ENCODE peak calls at places on chromosomes 16 and 17, in four cellular contexts. U is mucosa of gallbladder, D is iPS DF 6.9, N is GM04503. P is an unnamed sample.

GRCh38 chr17:10271004-10271620 is 72.7 kb upstream of the GAS7 start:
- DNase-seq in U (no peak), D (no peak), N (peak), P (no peak)

GRCh38 chr17:41065829-41066624 is at the start of gene KRTAP2-4:
- DNase-seq in U (no peak), D (no peak), N (peak), P (no peak)

GRCh38 chr17:62848334-62848733 is 40.2 kb upstream of the MARCHF10 start:
- DNase-seq in U (no peak), D (no peak), N (no peak), P (no peak)

GRCh38 chr16:678858-679807 is 1.1 kb upstream of the STUB1 start:
- DNase-seq in U (peak), D (no peak), N (no peak), P (no peak)

GRCh38 chr16:69179255-69180010 is 7.5 kb upstream of the SNTB2 start:
- DNase-seq in U (peak), D (no peak), N (peak), P (no peak)

GRCh38 chr16:17101646-17102045 is 369.1 kb downstream of the XYLT1 start:
- DNase-seq in U (no peak), D (no peak), N (no peak), P (no peak)

GRCh38 chr16:12141073-12141472 is 164.5 kb downstream of the SNX29 start:
- DNase-seq in U (no peak), D (no peak), N (no peak), P (no peak)

GRCh38 chr16:89347807-89348206 is 130.3 kb downstream of the ZNF778 start:
- DNase-seq in U (no peak), D (no peak), N (no peak), P (no peak)